ENCODE peak calls at places on chromosomes 1 and 21, in six cellular contexts. One of them, this sample, is unnamed.

GRCh38 chr1:167599839-167600581 is 30.0 kb upstream of the RCSD1 start:
- DNase-seq in fibroblast of the aortic adventitia: peak; percentile 60
- DNase-seq in dorsolateral prefrontal cortex: no peak
- DNase-seq in uterus: peak; percentile 42
- DNase-seq in psoas muscle: peak; percentile 31
- DNase-seq in left ventricle myocardium inferior: peak; percentile 33
- DNase-seq in this sample: peak; percentile 56

GRCh38 chr21:30340714-30341573 is 3.5 kb upstream of the KRTAP27-1 start:
- DNase-seq in psoas muscle: peak; percentile 13
- DNase-seq in fibroblast of the aortic adventitia: peak; percentile 22
- DNase-seq in uterus: no peak
- DNase-seq in dorsolateral prefrontal cortex: no peak
- DNase-seq in left ventricle myocardium inferior: no peak
- DNase-seq in this sample: peak; percentile 46

GRCh38 chr1:118366296-118366695 is 181.3 kb upstream of the SPAG17 start:
- DNase-seq in dorsolateral prefrontal cortex: no peak
- DNase-seq in psoas muscle: no peak
- DNase-seq in uterus: no peak
- DNase-seq in left ventricle myocardium inferior: no peak
- DNase-seq in fibroblast of the aortic adventitia: peak; percentile 46
- DNase-seq in this sample: no peak

GRCh38 chr1:210252621-210253041 is 20.0 kb downstream of the SERTAD4 start:
- DNase-seq in uterus: no peak
- DNase-seq in psoas muscle: no peak
- DNase-seq in left ventricle myocardium inferior: peak; percentile 58
- DNase-seq in fibroblast of the aortic adventitia: no peak
- DNase-seq in dorsolateral prefrontal cortex: peak; percentile 48
- DNase-seq in this sample: no peak

GRCh38 chr1:84862810-84863251 is 30.2 kb downstream of the LPAR3 start:
- DNase-seq in fibroblast of the aortic adventitia: no peak
- DNase-seq in left ventricle myocardium inferior: no peak
- DNase-seq in psoas muscle: no peak
- DNase-seq in uterus: no peak
- DNase-seq in dorsolateral prefrontal cortex: no peak
- DNase-seq in this sample: no peak

GRCh38 chr1:67830226-67830625 is 3.0 kb downstream of the GNG12 start:
- DNase-seq in fibroblast of the aortic adventitia: peak; percentile 56
- DNase-seq in left ventricle myocardium inferior: no peak
- DNase-seq in psoas muscle: no peak
- DNase-seq in dorsolateral prefrontal cortex: no peak
- DNase-seq in uterus: no peak
- DNase-seq in this sample: peak; percentile 24

GRCh38 chr1:156949127-156949526 is 28.7 kb downstream of the LRRC71 start:
- DNase-seq in psoas muscle: no peak
- DNase-seq in uterus: no peak
- DNase-seq in dorsolateral prefrontal cortex: no peak
- DNase-seq in left ventricle myocardium inferior: no peak
- DNase-seq in fibroblast of the aortic adventitia: no peak
- DNase-seq in this sample: no peak

GRCh38 chr1:205214756-205215155 is 3.3 kb upstream of the DSTYK start:
- DNase-seq in left ventricle myocardium inferior: no peak
- DNase-seq in fibroblast of the aortic adventitia: no peak
- DNase-seq in uterus: no peak
- DNase-seq in psoas muscle: no peak
- DNase-seq in dorsolateral prefrontal cortex: no peak
- DNase-seq in this sample: no peak

GRCh38 chr1:72109916-72110315 is 172.4 kb downstream of the NEGR1 start:
- DNase-seq in uterus: no peak
- DNase-seq in dorsolateral prefrontal cortex: no peak
- DNase-seq in fibroblast of the aortic adventitia: no peak
- DNase-seq in psoas muscle: no peak
- DNase-seq in left ventricle myocardium inferior: no peak
- DNase-seq in this sample: no peak

GRCh38 chr1:93219443-93219842 is 38.9 kb downstream of the CCDC18 start:
- DNase-seq in psoas muscle: no peak
- DNase-seq in fibroblast of the aortic adventitia: no peak
- DNase-seq in left ventricle myocardium inferior: no peak
- DNase-seq in dorsolateral prefrontal cortex: no peak
- DNase-seq in uterus: no peak
- DNase-seq in this sample: no peak

GRCh38 chr1:5751833-5752714 is 240.2 kb downstream of the NPHP4 start:
- DNase-seq in uterus: no peak
- DNase-seq in fibroblast of the aortic adventitia: no peak
- DNase-seq in psoas muscle: no peak
- DNase-seq in dorsolateral prefrontal cortex: no peak
- DNase-seq in left ventricle myocardium inferior: no peak
- DNase-seq in this sample: no peak

GRCh38 chr1:235673981-235674380 is 24.4 kb upstream of the GNG4 start:
- DNase-seq in fibroblast of the aortic adventitia: no peak
- DNase-seq in psoas muscle: no peak
- DNase-seq in left ventricle myocardium inferior: no peak
- DNase-seq in dorsolateral prefrontal cortex: no peak
- DNase-seq in uterus: no peak
- DNase-seq in this sample: no peak

GRCh38 chr1:225426395-225427248 is 1.2 kb downstream of the LBR start:
- DNase-seq in left ventricle myocardium inferior: peak; percentile 24
- DNase-seq in fibroblast of the aortic adventitia: peak; percentile 25
- DNase-seq in dorsolateral prefrontal cortex: peak; percentile 50
- DNase-seq in uterus: peak; percentile 45
- DNase-seq in psoas muscle: peak; percentile 34
- DNase-seq in this sample: peak; percentile 69

GRCh38 chr1:107724648-107725047 is 240.3 kb downstream of the VAV3 start:
- DNase-seq in fibroblast of the aortic adventitia: peak; percentile 18
- DNase-seq in left ventricle myocardium inferior: no peak
- DNase-seq in psoas muscle: no peak
- DNase-seq in dorsolateral prefrontal cortex: no peak
- DNase-seq in uterus: no peak
- DNase-seq in this sample: peak; percentile 82

GRCh38 chr1:93604411-93604810 is 77.2 kb downstream of the BCAR3 start:
- DNase-seq in fibroblast of the aortic adventitia: no peak
- DNase-seq in dorsolateral prefrontal cortex: no peak
- DNase-seq in left ventricle myocardium inferior: no peak
- DNase-seq in psoas muscle: no peak
- DNase-seq in uterus: no peak
- DNase-seq in this sample: no peak

GRCh38 chr1:14466006-14466405 is 132.5 kb upstream of the KAZN start:
- DNase-seq in fibroblast of the aortic adventitia: no peak
- DNase-seq in left ventricle myocardium inferior: no peak
- DNase-seq in dorsolateral prefrontal cortex: no peak
- DNase-seq in uterus: no peak
- DNase-seq in psoas muscle: no peak
- DNase-seq in this sample: no peak

GRCh38 chr21:42102063-42102462 is 30.9 kb downstream of the UMODL1 start:
- DNase-seq in dorsolateral prefrontal cortex: no peak
- DNase-seq in psoas muscle: no peak
- DNase-seq in left ventricle myocardium inferior: no peak
- DNase-seq in uterus: no peak
- DNase-seq in fibroblast of the aortic adventitia: no peak
- DNase-seq in this sample: no peak

GRCh38 chr1:41498809-41499208 is 14.3 kb upstream of the EDN2 start:
- DNase-seq in fibroblast of the aortic adventitia: peak; percentile 58
- DNase-seq in psoas muscle: peak; percentile 85
- DNase-seq in dorsolateral prefrontal cortex: no peak
- DNase-seq in uterus: peak; percentile 62
- DNase-seq in left ventricle myocardium inferior: peak; percentile 80
- DNase-seq in this sample: peak; percentile 51

GRCh38 chr1:36696261-36696940 is 213.7 kb upstream of the CSF3R start:
- DNase-seq in left ventricle myocardium inferior: no peak
- DNase-seq in fibroblast of the aortic adventitia: no peak
- DNase-seq in uterus: no peak
- DNase-seq in dorsolateral prefrontal cortex: no peak
- DNase-seq in psoas muscle: no peak
- DNase-seq in this sample: no peak

GRCh38 chr1:234564035-234565029 is 45.6 kb downstream of the IRF2BP2 start:
- DNase-seq in dorsolateral prefrontal cortex: no peak
- DNase-seq in left ventricle myocardium inferior: no peak
- DNase-seq in uterus: peak; percentile 76
- DNase-seq in fibroblast of the aortic adventitia: peak; percentile 59
- DNase-seq in psoas muscle: no peak
- DNase-seq in this sample: peak; percentile 56

GRCh38 chr1:180053594-180054567 is 99.3 kb downstream of the CEP350 start:
- DNase-seq in psoas muscle: no peak
- DNase-seq in uterus: no peak
- DNase-seq in dorsolateral prefrontal cortex: no peak
- DNase-seq in fibroblast of the aortic adventitia: no peak
- DNase-seq in left ventricle myocardium inferior: no peak
- DNase-seq in this sample: peak; percentile 26

GRCh38 chr1:222224576-222224975 is 323.3 kb downstream of the HHIPL2 start:
- DNase-seq in uterus: no peak
- DNase-seq in psoas muscle: no peak
- DNase-seq in left ventricle myocardium inferior: no peak
- DNase-seq in dorsolateral prefrontal cortex: no peak
- DNase-seq in fibroblast of the aortic adventitia: peak; percentile 27
- DNase-seq in this sample: no peak

GRCh38 chr21:36510911-36511310 is 31.0 kb upstream of the CLDN14 start:
- DNase-seq in dorsolateral prefrontal cortex: no peak
- DNase-seq in uterus: no peak
- DNase-seq in fibroblast of the aortic adventitia: no peak
- DNase-seq in left ventricle myocardium inferior: no peak
- DNase-seq in psoas muscle: no peak
- DNase-seq in this sample: no peak

GRCh38 chr1:191290441-191290840 is 812.8 kb upstream of the BRINP3 start:
- DNase-seq in left ventricle myocardium inferior: no peak
- DNase-seq in dorsolateral prefrontal cortex: no peak
- DNase-seq in psoas muscle: no peak
- DNase-seq in uterus: no peak
- DNase-seq in fibroblast of the aortic adventitia: no peak
- DNase-seq in this sample: peak; percentile 0

GRCh38 chr1:41322835-41323234 is 38.4 kb upstream of the FOXO6 start:
- DNase-seq in left ventricle myocardium inferior: peak; percentile 44
- DNase-seq in psoas muscle: peak; percentile 60
- DNase-seq in uterus: no peak
- DNase-seq in fibroblast of the aortic adventitia: no peak
- DNase-seq in dorsolateral prefrontal cortex: peak; percentile 66
- DNase-seq in this sample: peak; percentile 31

GRCh38 chr1:53736290-53736689 is 2.7 kb downstream of the GLIS1 start:
- DNase-seq in fibroblast of the aortic adventitia: no peak
- DNase-seq in uterus: no peak
- DNase-seq in psoas muscle: no peak
- DNase-seq in left ventricle myocardium inferior: no peak
- DNase-seq in dorsolateral prefrontal cortex: no peak
- DNase-seq in this sample: no peak

GRCh38 chr1:172900359-172900997 is 150.3 kb downstream of the TNFSF18 start:
- DNase-seq in left ventricle myocardium inferior: no peak
- DNase-seq in fibroblast of the aortic adventitia: no peak
- DNase-seq in dorsolateral prefrontal cortex: no peak
- DNase-seq in psoas muscle: no peak
- DNase-seq in uterus: no peak
- DNase-seq in this sample: no peak

GRCh38 chr1:47710075-47711071 is 272.5 kb downstream of the FOXD2 start:
- DNase-seq in fibroblast of the aortic adventitia: peak; percentile 56
- DNase-seq in dorsolateral prefrontal cortex: peak; percentile 83
- DNase-seq in uterus: peak; percentile 43
- DNase-seq in psoas muscle: peak; percentile 80
- DNase-seq in left ventricle myocardium inferior: peak; percentile 74
- DNase-seq in this sample: peak; percentile 85

GRCh38 chr1:87497804-87498203 is 169.1 kb downstream of the LMO4 start:
- DNase-seq in fibroblast of the aortic adventitia: no peak
- DNase-seq in left ventricle myocardium inferior: no peak
- DNase-seq in psoas muscle: no peak
- DNase-seq in uterus: no peak
- DNase-seq in dorsolateral prefrontal cortex: no peak
- DNase-seq in this sample: no peak

GRCh38 chr1:87495147-87495546 is 166.5 kb downstream of the LMO4 start:
- DNase-seq in psoas muscle: no peak
- DNase-seq in dorsolateral prefrontal cortex: no peak
- DNase-seq in fibroblast of the aortic adventitia: no peak
- DNase-seq in left ventricle myocardium inferior: no peak
- DNase-seq in uterus: no peak
- DNase-seq in this sample: no peak

GRCh38 chr1:87501738-87502137 is 173.1 kb downstream of the LMO4 start:
- DNase-seq in uterus: no peak
- DNase-seq in dorsolateral prefrontal cortex: no peak
- DNase-seq in psoas muscle: no peak
- DNase-seq in left ventricle myocardium inferior: no peak
- DNase-seq in fibroblast of the aortic adventitia: no peak
- DNase-seq in this sample: peak; percentile 21

DNA sequence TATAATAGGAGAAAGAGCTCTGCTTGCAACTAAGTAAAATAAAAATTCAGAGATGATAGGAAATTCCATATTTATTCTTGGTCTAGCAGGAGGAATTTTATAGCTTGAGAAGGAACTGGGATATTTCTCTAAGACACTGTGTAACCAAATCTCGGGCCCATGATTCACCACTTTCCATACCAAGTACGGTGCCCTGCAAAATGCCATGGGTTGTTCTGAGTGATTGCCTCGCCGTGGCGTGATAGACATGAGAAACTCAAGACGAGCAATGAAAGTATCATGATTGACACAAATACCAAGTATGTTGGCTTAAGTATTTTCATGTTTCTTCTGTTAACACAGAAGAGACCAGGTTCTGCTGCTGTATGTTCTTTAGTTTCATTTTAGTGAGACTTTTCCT is 167.2 kb downstream of the LMO4 start:
- DNase-seq in psoas muscle: no peak
- DNase-seq in left ventricle myocardium inferior: no peak
- DNase-seq in dorsolateral prefrontal cortex: no peak
- DNase-seq in fibroblast of the aortic adventitia: no peak
- DNase-seq in uterus: no peak
- DNase-seq in this sample: no peak
- H3K4me3 ChIP-seq in psoas muscle: peak overlapping the region; percentile 23
- H3K4me3 ChIP-seq in left ventricle myocardium inferior: no peak overlapping the region
- H3K4me3 ChIP-seq in dorsolateral prefrontal cortex: no peak overlapping the region
- H3K4me3 ChIP-seq in fibroblast of the aortic adventitia: no peak overlapping the region
- H3K4me3 ChIP-seq in uterus: no peak overlapping the region
- H3K4me3 ChIP-seq in this sample: no peak overlapping the region

GRCh38 chr1:9302745-9303524 is 10.2 kb downstream of the SPSB1 start:
- DNase-seq in fibroblast of the aortic adventitia: peak; percentile 92
- DNase-seq in dorsolateral prefrontal cortex: no peak
- DNase-seq in uterus: peak; percentile 59
- DNase-seq in left ventricle myocardium inferior: peak; percentile 47
- DNase-seq in psoas muscle: no peak
- DNase-seq in this sample: peak; percentile 92
- H3K4me3 ChIP-seq in fibroblast of the aortic adventitia: peak overlapping the region; percentile 23
- H3K4me3 ChIP-seq in dorsolateral prefrontal cortex: no peak overlapping the region
- H3K4me3 ChIP-seq in uterus: no peak overlapping the region
- H3K4me3 ChIP-seq in left ventricle myocardium inferior: peak overlapping the region; percentile 19
- H3K4me3 ChIP-seq in psoas muscle: no peak overlapping the region
- H3K4me3 ChIP-seq in this sample: peak overlapping the region; percentile 46

DNA sequence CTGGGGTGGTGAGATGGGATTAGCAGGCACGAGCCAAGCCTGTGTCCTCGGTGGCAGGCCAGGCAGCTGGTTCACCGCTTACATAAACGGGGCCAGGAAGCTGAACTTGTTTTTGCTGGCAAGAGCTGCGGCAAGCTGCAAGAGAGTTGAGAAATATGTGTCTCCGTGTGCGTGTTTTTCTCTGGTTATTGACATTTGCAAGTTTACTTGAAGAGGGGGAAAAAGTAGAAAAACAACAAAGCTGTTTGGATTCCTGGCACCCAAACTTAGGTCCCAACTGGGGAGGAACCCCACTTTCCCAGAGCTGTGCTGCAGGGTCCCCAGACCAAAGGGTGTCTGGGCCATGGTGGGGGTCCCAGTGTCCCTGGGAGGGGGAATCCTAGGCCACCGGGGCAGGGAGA is 14.5 kb downstream of the IL6R start:
- DNase-seq in fibroblast of the aortic adventitia: peak; percentile 97
- DNase-seq in left ventricle myocardium inferior: peak; percentile 88
- DNase-seq in psoas muscle: peak; percentile 88
- DNase-seq in dorsolateral prefrontal cortex: peak; percentile 81
- DNase-seq in uterus: peak; percentile 91
- DNase-seq in this sample: peak; percentile 91
- H3K4me3 ChIP-seq in fibroblast of the aortic adventitia: peak overlapping the region; percentile 9
- H3K4me3 ChIP-seq in left ventricle myocardium inferior: peak overlapping the region; percentile 53
- H3K4me3 ChIP-seq in psoas muscle: peak overlapping the region; percentile 48
- H3K4me3 ChIP-seq in dorsolateral prefrontal cortex: no peak overlapping the region
- H3K4me3 ChIP-seq in uterus: no peak overlapping the region
- H3K4me3 ChIP-seq in this sample: peak overlapping the region; percentile 62

GRCh38 chr1:90211101-90211500 is 216.2 kb downstream of the ZNF326 start:
- DNase-seq in dorsolateral prefrontal cortex: no peak
- DNase-seq in psoas muscle: no peak
- DNase-seq in left ventricle myocardium inferior: no peak
- DNase-seq in uterus: no peak
- DNase-seq in fibroblast of the aortic adventitia: no peak
- DNase-seq in this sample: no peak
- H3K4me3 ChIP-seq in dorsolateral prefrontal cortex: no peak overlapping the region
- H3K4me3 ChIP-seq in psoas muscle: no peak overlapping the region
- H3K4me3 ChIP-seq in left ventricle myocardium inferior: no peak overlapping the region
- H3K4me3 ChIP-seq in uterus: no peak overlapping the region
- H3K4me3 ChIP-seq in fibroblast of the aortic adventitia: no peak overlapping the region
- H3K4me3 ChIP-seq in this sample: no peak overlapping the region